ENCODE peak calls at places on chromosomes 11 and 22, in six cellular contexts. J is EL; P is activated naive CD4-positive, alpha-beta T cell; M is psoas muscle; Q is stimulated activated CD8-positive, alpha-beta memory T cell treated with anti-CD3 and anti-CD28 coated beads, Interleukin-15, amount 100 ng/mL, for 48 hours; Z is GM23338. L is an unnamed sample.

GRCh38 chr11:125957623-125958330 is 11.9 kb downstream of the VSIG10L2 start:
- DNase-seq in J (no peak), P (no peak), M (no peak), Q (no peak), Z (no peak), L (no peak)

GRCh38 chr11:119791701-119792151 is 62.7 kb upstream of the NECTIN1 start:
- DNase-seq in J (no peak), P (no peak), M (no peak), Q (no peak), Z (no peak), L (no peak)

GRCh38 chr22:50260801-50261614 is 475 bp downstream of the MAPK12 start:
- DNase-seq in J (peak; percentile 64), P (no peak), M (no peak), Q (no peak), Z (peak; percentile 59), L (no peak)

GRCh38 chr11:67056640-67057409 is at the start of gene RHOD:
- DNase-seq in J (peak; percentile 46), P (no peak), M (peak; percentile 63), Q (no peak), Z (peak; percentile 90), L (no peak)

GRCh38 chr11:34899633-34900016 is 16.6 kb downstream of the APIP start:
- DNase-seq in J (no peak), P (no peak), M (no peak), Q (no peak), Z (no peak), L (no peak)

GRCh38 chr11:66694732-66695207 is 17.1 kb upstream of the RBM4B start:
- DNase-seq in J (peak; percentile 97), P (peak; percentile 76), M (peak; percentile 84), Q (peak; percentile 48), Z (peak; percentile 99), L (peak; percentile 93)

GRCh38 chr11:78022397-78023396 is at the start of gene KCTD14:
- DNase-seq in J (peak; percentile 41), P (no peak), M (no peak), Q (no peak), Z (peak; percentile 79), L (peak; percentile 70)

GRCh38 chr22:41075946-41076345 is 16.4 kb upstream of the EP300 start:
- DNase-seq in J (no peak), P (no peak), M (no peak), Q (no peak), Z (no peak), L (no peak)

GRCh38 chr22:27594020-27594419 is 207.5 kb downstream of the MN1 start:
- DNase-seq in J (no peak), P (no peak), M (no peak), Q (no peak), Z (no peak), L (no peak)

GRCh38 chr11:27282806-27283205 is 80.2 kb downstream of the CCDC34 start:
- DNase-seq in J (peak; percentile 37), P (no peak), M (no peak), Q (no peak), Z (peak; percentile 7), L (no peak)

GRCh38 chr11:12235549-12235944 is 125.2 kb downstream of the MICAL2 start:
- DNase-seq in J (peak; percentile 40), P (no peak), M (no peak), Q (no peak), Z (no peak), L (no peak)

GRCh38 chr11:45238724-45239123 is 47.4 kb downstream of the SYT13 start:
- DNase-seq in J (peak; percentile 58), P (no peak), M (no peak), Q (no peak), Z (no peak), L (no peak)

GRCh38 chr11:99739464-99740089 is 718.8 kb downstream of the CNTN5 start:
- DNase-seq in J (peak; percentile 15), P (no peak), M (no peak), Q (no peak), Z (peak; percentile 79), L (no peak)

GRCh38 chr11:102680945-102681344 is 24.6 kb downstream of the MMP27 start:
- DNase-seq in J (peak; percentile 37), P (no peak), M (peak; percentile 32), Q (no peak), Z (no peak), L (no peak)

GRCh38 chr11:86676533-86677154 is 4.2 kb upstream of the ME3 start:
- DNase-seq in J (peak; percentile 29), P (no peak), M (no peak), Q (no peak), Z (peak; percentile 93), L (no peak)

GRCh38 chr11:118398797-118399564 is 2.4 kb upstream of the ATP5MG start:
- DNase-seq in J (no peak), P (peak; percentile 3), M (no peak), Q (no peak), Z (no peak), L (no peak)

GRCh38 chr22:21592422-21592821 is 24.9 kb downstream of the UBE2L3 start:
- DNase-seq in J (no peak), P (no peak), M (no peak), Q (no peak), Z (no peak), L (no peak)

GRCh38 chr11:74269161-74269809 is 42.2 kb downstream of the P4HA3 start:
- DNase-seq in J (no peak), P (no peak), M (no peak), Q (peak; percentile 2), Z (no peak), L (no peak)

GRCh38 chr22:16654882-16655281 is 62.3 kb upstream of the CCT8L2 start:
- DNase-seq in J (no peak), P (no peak), M (no peak), Q (no peak), Z (no peak), L (no peak)

GRCh38 chr11:66048525-66049313 is at the start of gene GAL3ST3:
- DNase-seq in J (no peak), P (no peak), M (no peak), Q (no peak), Z (peak; percentile 88), L (no peak)

GRCh38 chr11:13286247-13286821 is 8.7 kb downstream of the BMAL1 start:
- DNase-seq in J (no peak), P (no peak), M (no peak), Q (no peak), Z (no peak), L (no peak)

GRCh38 chr11:114232400-114233070 is 63.7 kb upstream of the NNMT start:
- DNase-seq in J (no peak), P (no peak), M (no peak), Q (no peak), Z (no peak), L (no peak)

GRCh38 chr22:44472583-44472982 is 25.4 kb downstream of the RTL6 start:
- DNase-seq in J (no peak), P (no peak), M (no peak), Q (no peak), Z (no peak), L (no peak)

GRCh38 chr22:20606041-20606783 is 98.8 kb downstream of the MED15 start:
- DNase-seq in J (peak; percentile 53), P (peak; percentile 41), M (no peak), Q (peak; percentile 45), Z (peak; percentile 97), L (peak; percentile 89)

GRCh38 chr11:44315947-44316387 is 6.0 kb upstream of the ALX4 start:
- DNase-seq in J (peak; percentile 53), P (no peak), M (peak; percentile 41), Q (no peak), Z (peak; percentile 64), L (no peak)

GRCh38 chr11:117882539-117882938 is 6.1 kb upstream of the FXYD6 start:
- DNase-seq in J (no peak), P (no peak), M (no peak), Q (no peak), Z (no peak), L (no peak)

GRCh38 chr22:49536571-49537131 is 291.0 kb downstream of the BRD1 start:
- DNase-seq in J (no peak), P (no peak), M (no peak), Q (no peak), Z (no peak), L (no peak)

GRCh38 chr11:36431429-36432092 is 78.5 kb downstream of the TRAF6 start:
- DNase-seq in J (peak; percentile 94), P (no peak), M (peak; percentile 71), Q (peak; percentile 37), Z (no peak), L (no peak)

GRCh38 chr11:115939104-115939503 is 434.9 kb upstream of the CADM1 start:
- DNase-seq in J (no peak), P (no peak), M (no peak), Q (no peak), Z (no peak), L (no peak)

GRCh38 chr11:17991799-17992433 is 20.9 kb downstream of the SERGEF start:
- DNase-seq in J (peak; percentile 45), P (peak; percentile 11), M (no peak), Q (no peak), Z (peak; percentile 74), L (no peak)

GRCh38 chr11:63663809-63664208 is 7.4 kb downstream of the ATL3 start:
- DNase-seq in J (peak; percentile 80), P (no peak), M (no peak), Q (no peak), Z (no peak), L (no peak)

GRCh38 chr11:94194712-94195111 is 66.1 kb downstream of the PANX1 start:
- DNase-seq in J (no peak), P (no peak), M (no peak), Q (no peak), Z (no peak), L (no peak)

GRCh38 chr22:41641854-41642253 is 20.8 kb downstream of the XRCC6 start:
- DNase-seq in J (no peak), P (no peak), M (no peak), Q (no peak), Z (no peak), L (no peak)

L was measured in breast epithelium.